ENCODE peak calls at places on chromosomes 11 and 22, in five cellular contexts. N is iris pigment epithelial cell, R is memory B cell, Z is GM03348, J is epithelial cell of proximal tubule. I is an unnamed sample.

GRCh38 chr11:108432783-108433182 is 34.5 kb downstream of the C11orf65 start:
- DNase-seq in R (no peak), N (peak), Z (peak), J (no peak), I (peak)

GRCh38 chr22:19086944-19087343 is 35.3 kb downstream of the DGCR2 start:
- DNase-seq in R (no peak), J (no peak), Z (peak), N (peak), I (peak)

GRCh38 chr22:37442537-37442936 is 15.3 kb upstream of the ELFN2 start:
- DNase-seq in N (peak), J (no peak), Z (no peak), R (no peak), I (peak)

GRCh38 chr11:10857604-10858504 is at the start of gene ZBED5:
- DNase-seq in Z (peak), N (peak), R (peak), J (no peak), I (peak)

GRCh38 chr11:78268516-78269410 is 80.0 kb downstream of the USP35 start:
- DNase-seq in R (no peak), N (peak), Z (peak), J (no peak), I (peak)

GRCh38 chr22:19708323-19709011 is 5.8 kb upstream of the SEPTIN5 start:
- DNase-seq in R (no peak), Z (no peak), N (no peak), J (no peak), I (no peak)

GRCh38 chr11:61377461-61378160 is 14.8 kb upstream of the TMEM216 start:
- DNase-seq in J (no peak), R (no peak), N (peak), Z (peak), I (peak)

GRCh38 chr22:43477151-43477725 is 65.4 kb downstream of the MPPED1 start:
- DNase-seq in N (no peak), J (no peak), R (no peak), Z (no peak), I (no peak)

GRCh38 chr11:92528051-92528450 is 303.4 kb downstream of the FAT3 start:
- DNase-seq in R (no peak), N (peak), Z (peak), J (no peak), I (peak)

GRCh38 chr22:25514436-25514835 is 50.0 kb upstream of the GRK3 start:
- DNase-seq in J (no peak), N (peak), R (no peak), Z (no peak), I (no peak)

GRCh38 chr11:134562176-134562575 is 150.1 kb upstream of the B3GAT1 start:
- DNase-seq in Z (no peak), R (no peak), J (no peak), N (no peak), I (peak)

GRCh38 chr11:1529286-1529685 is 42.7 kb upstream of the MOB2 start:
- DNase-seq in N (no peak), Z (no peak), J (no peak), R (no peak), I (no peak)

GRCh38 chr11:38307455-38307854 is 1709.4 kb upstream of the RAG2 start:
- DNase-seq in J (no peak), Z (no peak), R (no peak), N (no peak), I (no peak)

GRCh38 chr11:79375818-79376550 is 64.8 kb downstream of the TENM4 start:
- DNase-seq in N (no peak), J (no peak), Z (no peak), R (no peak), I (peak)

GRCh38 chr22:45197606-45198462 is 34.1 kb downstream of the NUP50 start:
- DNase-seq in Z (no peak), N (no peak), J (no peak), R (no peak), I (no peak)

GRCh38 chr11:118615282-118615979 is 8.0 kb downstream of the PHLDB1 start:
- DNase-seq in R (no peak), J (no peak), Z (no peak), N (peak), I (peak)

GRCh38 chr11:62573006-62573591 is 592 bp downstream of the EEF1G start:
- DNase-seq in Z (peak), J (no peak), N (no peak), R (no peak), I (peak)

GRCh38 chr11:93005239-93005638 is 35.8 kb downstream of the MTNR1B start:
- DNase-seq in R (no peak), J (no peak), Z (peak), N (peak), I (peak)